ENCODE peak calls at places on chromosomes 2 and 18, in four cellular contexts. I is RCC 7860, S is psoas muscle, E is NCI-H524. Y is an unnamed sample.

GRCh38 chr18:44954256-44954655 is 273.6 kb downstream of the SETBP1 start:
- DNase-seq in S (no peak), E (no peak), I (no peak), Y (no peak)

GRCh38 chr2:176096986-176097819 is 2.4 kb upstream of the HOXD12 start:
- DNase-seq in I (peak), E (peak), S (peak), Y (no peak)

GRCh38 chr2:8927510-8928456 is 75.7 kb downstream of the MBOAT2 start:
- DNase-seq in E (no peak), S (no peak), I (no peak), Y (no peak)

GRCh38 chr2:197360744-197361156 is 50.2 kb upstream of the ANKRD44 start:
- DNase-seq in S (no peak), I (no peak), E (no peak), Y (no peak)

GRCh38 chr18:3449702-3450357 is at the start of gene TGIF1:
- DNase-seq in S (peak), I (peak), E (peak), Y (peak)

GRCh38 chr18:78528437-78529228 is 451.0 kb upstream of the SALL3 start:
- DNase-seq in S (no peak), I (no peak), E (peak), Y (no peak)

GRCh38 chr18:47872426-47872825 is 58.0 kb downstream of the SMAD2 start:
- DNase-seq in S (no peak), E (no peak), I (no peak), Y (no peak)

GRCh38 chr2:225668606-225669266 is 269.2 kb downstream of the NYAP2 start:
- DNase-seq in I (peak), E (peak), S (no peak), Y (no peak)

GRCh38 chr2:72350852-72351251 is 203.2 kb upstream of the CYP26B1 start:
- DNase-seq in I (no peak), E (no peak), S (no peak), Y (no peak)

GRCh38 chr2:15890936-15891905 is 49.1 kb upstream of the MYCN start:
- DNase-seq in I (no peak), S (no peak), E (no peak), Y (no peak)

GRCh38 chr2:112791019-112791418 is 6.7 kb upstream of the IL1A start:
- DNase-seq in I (no peak), E (no peak), S (no peak), Y (no peak)

GRCh38 chr18:75068682-75069435 is 140.1 kb downstream of the PTGR3 start:
- DNase-seq in E (no peak), S (no peak), I (no peak), Y (no peak)

GRCh38 chr2:67544286-67544685 is 147.2 kb downstream of the ETAA1 start:
- DNase-seq in E (no peak), S (no peak), I (no peak), Y (no peak)

GRCh38 chr18:50065527-50065926 is 129.4 kb downstream of the MYO5B start:
- DNase-seq in S (no peak), E (no peak), I (no peak), Y (no peak)

GRCh38 chr18:55522011-55522410 is 66.0 kb downstream of the TCF4 start:
- DNase-seq in E (no peak), S (no peak), I (no peak), Y (no peak)

GRCh38 chr18:24380163-24380747 is 17.4 kb downstream of the OSBPL1A start:
- DNase-seq in E (no peak), S (no peak), I (no peak), Y (no peak)

GRCh38 chr2:237431372-237431771 is 17.4 kb upstream of the COL6A3 start:
- DNase-seq in E (no peak), I (peak), S (no peak), Y (no peak)

GRCh38 chr2:170713280-170714155 is 1.6 kb upstream of the SP5 start:
- DNase-seq in E (no peak), S (peak), I (no peak), Y (peak)

GRCh38 chr2:883260-884026 is 67.2 kb upstream of the SNTG2 start:
- DNase-seq in E (no peak), I (no peak), S (no peak), Y (no peak)

GRCh38 chr2:171487803-171488259 is 34.4 kb upstream of the CYBRD1 start:
- DNase-seq in E (no peak), I (no peak), S (no peak), Y (no peak)

GRCh38 chr2:238169708-238170251 is 11.0 kb downstream of the ERFE start:
- DNase-seq in S (peak), E (no peak), I (peak), Y (no peak)